ENCODE peak calls at places on chromosome 13, in four cellular contexts. T is CD8-positive, alpha-beta T cell; N is H9; U is anterior cingulate cortex. A is an unnamed sample.

GRCh38 chr13:31824705-31825512 is 85.6 kb downstream of the RXFP2 start:
- DNase-seq in U (no peak), N (no peak), T (no peak), A (no peak)

GRCh38 chr13:44406617-44407016 is 33.0 kb downstream of the SERP2 start:
- DNase-seq in N (no peak), U (no peak), T (no peak), A (no peak)

GRCh38 chr13:50678464-50679162 is 164.9 kb downstream of the DLEU7 start:
- DNase-seq in U (no peak), N (no peak), T (no peak), A (no peak)

GRCh38 chr13:88031980-88032562 is 360.9 kb downstream of the SLITRK5 start:
- DNase-seq in N (no peak), U (no peak), T (no peak), A (no peak)

GRCh38 chr13:60733933-60734332 is 336.9 kb downstream of the TDRD3 start:
- DNase-seq in U (no peak), T (no peak), N (no peak), A (no peak)

GRCh38 chr13:100673376-100673830 is 1.2 kb downstream of the TMTC4 start:
- DNase-seq in U (no peak), T (no peak), N (peak; percentile 47), A (no peak)

GRCh38 chr13:75533866-75534265 is 3.8 kb downstream of the COMMD6 start:
- DNase-seq in N (no peak), U (no peak), T (no peak), A (no peak)

GRCh38 chr13:30143671-30144400 is 163.5 kb downstream of the KATNAL1 start:
- DNase-seq in T (no peak), U (no peak), N (no peak), A (no peak)

GRCh38 chr13:112897956-112898785 is 70.8 kb upstream of the MCF2L start:
- DNase-seq in T (no peak), U (no peak), N (no peak), A (no peak)

GRCh38 chr13:19982447-19983043 is 24.0 kb downstream of the ZMYM2 start:
- DNase-seq in T (no peak), U (no peak), N (no peak), A (no peak)

GRCh38 chr13:29878101-29878500 is 27.7 kb upstream of the UBL3 start:
- DNase-seq in N (no peak), T (no peak), U (no peak), A (no peak)

GRCh38 chr13:79543883-79544282 is 62.9 kb downstream of the NDFIP2 start:
- DNase-seq in U (no peak), T (no peak), N (no peak), A (no peak)

GRCh38 chr13:53151692-53152421 is 123.2 kb downstream of the OLFM4 start:
- DNase-seq in T (no peak), N (peak; percentile 78), U (peak; percentile 3), A (no peak)

GRCh38 chr13:30442854-30443379 is 20.6 kb downstream of the UBE2L5 start:
- DNase-seq in T (no peak), N (no peak), U (no peak), A (no peak)

GRCh38 chr13:34678154-34678553 is 263.9 kb upstream of the NBEA start:
- DNase-seq in U (no peak), N (no peak), T (no peak), A (no peak)

GRCh38 chr13:53240316-53240715 is 211.7 kb downstream of the OLFM4 start:
- DNase-seq in T (no peak), N (no peak), U (no peak), A (no peak)

GRCh38 chr13:50572129-50572528 is 271.4 kb downstream of the DLEU7 start:
- DNase-seq in T (no peak), U (no peak), N (no peak), A (no peak)

A was measured in left lobe of liver.